ENCODE peak calls at places on chromosomes 11 and 22, in four cellular contexts. H, C, F and T are unnamed samples.

GRCh38 chr11:45709264-45709663 is 43.8 kb upstream of the CHST1 start:
- DNase-seq in H (no peak), C (no peak), F (no peak), T (no peak)

GRCh38 chr11:17537261-17537660 is 7.0 kb downstream of the USH1C start:
- DNase-seq in C (no peak), F (no peak), H (no peak), T (no peak)

GRCh38 chr11:4134844-4135243 is 40.2 kb downstream of the RRM1 start:
- DNase-seq in C (no peak), F (peak), H (no peak), T (no peak)

GRCh38 chr11:119369035-119369925 is 12.2 kb downstream of the USP2 start:
- DNase-seq in F (no peak), H (no peak), C (no peak), T (no peak)

GRCh38 chr11:34468209-34468841 is 29.6 kb downstream of the CAT start:
- DNase-seq in C (peak), F (no peak), H (peak), T (no peak)

GRCh38 chr22:39481595-39481994 is 20.5 kb upstream of the MIEF1 start:
- DNase-seq in F (no peak), H (no peak), C (no peak), T (no peak)

GRCh38 chr11:95791385-95792033 is 1.2 kb downstream of the CEP57 start:
- DNase-seq in C (no peak), F (no peak), H (no peak), T (no peak)

GRCh38 chr11:130648601-130649000 is 200.2 kb downstream of the ADAMTS15 start:
- DNase-seq in F (no peak), C (no peak), H (no peak), T (peak)

GRCh38 chr11:1853376-1854131 is 670 bp downstream of the LSP1 start:
- DNase-seq in C (no peak), F (no peak), H (no peak), T (no peak)

GRCh38 chr11:128720522-128720985 is 26.7 kb downstream of the FLI1 start:
- DNase-seq in H (peak), F (no peak), C (no peak), T (no peak)

DNA sequence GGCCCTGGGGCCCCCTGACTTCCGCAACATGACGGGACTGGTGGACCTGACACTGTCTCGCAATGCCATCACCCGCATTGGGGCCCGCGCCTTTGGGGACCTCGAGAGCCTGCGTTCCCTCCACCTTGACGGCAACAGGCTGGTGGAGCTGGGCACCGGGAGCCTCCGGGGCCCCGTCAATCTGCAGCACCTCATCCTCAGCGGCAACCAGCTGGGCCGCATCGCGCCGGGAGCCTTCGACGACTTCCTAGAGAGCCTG is 992 bp downstream of the LRFN4 start:
- DNase-seq in H (no peak), C (no peak), F (no peak), T (no peak)
- H3K4me3 ChIP-seq in H (peak), C (peak), F (peak), T (no peak)

DNA sequence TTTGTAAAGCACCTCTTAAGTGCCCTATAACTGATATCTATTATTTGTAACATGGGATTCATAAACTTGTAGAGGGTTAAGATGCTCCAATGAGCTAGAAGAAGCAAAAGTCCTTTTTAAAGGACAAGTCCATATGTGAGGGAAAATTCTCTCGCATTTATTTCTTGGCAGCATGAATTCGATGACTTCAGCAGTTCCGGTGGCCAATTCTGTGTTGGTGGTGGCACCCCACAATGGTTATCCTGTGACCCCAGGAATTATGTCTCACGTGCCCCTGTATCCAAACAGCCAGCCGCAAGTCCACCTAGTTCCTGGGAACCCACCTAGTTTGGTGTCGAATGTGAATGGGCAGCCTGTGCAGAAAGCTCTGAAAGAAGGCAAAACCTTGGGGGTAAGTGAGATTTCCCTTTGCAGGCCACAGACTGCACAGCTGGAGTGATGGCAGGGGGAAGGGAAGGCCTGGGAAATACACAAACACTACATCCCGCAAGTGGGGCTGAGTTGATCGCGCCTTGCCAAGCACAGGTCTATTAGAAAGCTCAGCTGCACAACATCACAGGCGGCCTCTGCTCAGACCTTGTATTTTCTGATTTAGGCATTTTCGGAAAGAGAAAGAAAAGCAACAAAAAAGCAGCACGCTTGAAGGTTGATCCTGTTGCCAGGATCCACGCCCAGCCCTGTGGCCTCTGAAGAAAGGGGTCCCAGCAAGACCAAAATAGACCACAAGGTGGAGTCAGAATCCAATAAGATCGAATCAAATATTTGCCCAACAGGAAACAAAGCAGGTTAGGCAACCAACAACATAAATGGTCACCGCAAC is 1.5 kb downstream of the MS4A8 start:
- DNase-seq in C (peak), F (no peak), H (peak), T (no peak)
- TF ChIP-seq CTCF in C (peak), F (peak), H (peak), T (no peak)

GRCh38 chr11:19951558-19952083 is 208.7 kb downstream of the DBX1 start:
- DNase-seq in H (peak), C (peak), F (no peak), T (no peak)
- H3K4me3 ChIP-seq in H (no peak), C (no peak), F (no peak), T (no peak)

GRCh38 chr11:10413268-10413667 is 41.8 kb upstream of the AMPD3 start:
- DNase-seq in F (no peak), H (peak), C (no peak), T (no peak)
- TF ChIP-seq CTCF in F (no peak), H (peak), C (peak), T (no peak)

GRCh38 chr11:118343981-118344521 is at the start of gene CD3G:
- DNase-seq in C (no peak), H (no peak), F (no peak), T (no peak)
- H3K4me3 ChIP-seq in C (no peak), H (no peak), F (no peak), T (no peak)

GRCh38 chr22:25774575-25775026 is 32.6 kb downstream of the MYO18B start:
- DNase-seq in H (no peak), F (no peak), C (no peak), T (no peak)
- TF ChIP-seq CTCF in H (peak), F (peak), C (peak), T (no peak)